ENCODE peak calls at places on chromosomes 5 and 9, in nine cellular contexts. C, I, D, F, W, G, U, P and Z are unnamed samples.

GRCh38 chr9:14989811-14990210 is 79.6 kb upstream of the FREM1 start:
- DNase-seq in W (no peak), G (no peak), I (no peak), D (no peak), F (no peak), U (no peak), P (no peak), C (no peak), Z (no peak)

GRCh38 chr5:88248743-88249540 is 19.7 kb downstream of the TMEM161B start:
- DNase-seq in C (no peak), F (no peak), I (no peak), W (no peak), D (no peak), U (no peak), P (no peak), G (no peak), Z (no peak)

GRCh38 chr5:74201334-74202081 is 439.0 kb downstream of the ENC1 start:
- DNase-seq in F (no peak), I (peak), W (no peak), D (peak), U (peak), P (peak), C (peak), G (peak), Z (no peak)

GRCh38 chr5:78405820-78406750 is 45.7 kb downstream of the SCAMP1 start:
- DNase-seq in G (no peak), I (peak), W (no peak), U (peak), F (no peak), P (no peak), D (peak), C (no peak), Z (no peak)

GRCh38 chr9:86563350-86563749 is 209.1 kb upstream of the TUT7 start:
- DNase-seq in D (no peak), U (peak), F (no peak), I (peak), P (no peak), C (no peak), G (peak), W (no peak), Z (no peak)

GRCh38 chr5:135251099-135251498 is 147.9 kb downstream of the MACROH2A1 start:
- DNase-seq in U (no peak), F (no peak), I (no peak), P (no peak), D (no peak), W (peak), G (no peak), C (peak), Z (no peak)

GRCh38 chr5:41925555-41925946 is 470 bp downstream of the FBXO4 start:
- DNase-seq in G (no peak), C (peak), U (peak), P (peak), I (peak), F (peak), D (peak), W (peak), Z (no peak)

GRCh38 chr5:53253421-53253871 is 143.9 kb upstream of the MOCS2 start:
- DNase-seq in C (no peak), I (peak), W (no peak), F (no peak), U (peak), D (no peak), P (no peak), G (no peak), Z (no peak)

GRCh38 chr5:107501965-107502691 is 168.6 kb downstream of the EFNA5 start:
- DNase-seq in U (peak), P (no peak), C (no peak), W (no peak), G (no peak), D (peak), I (peak), F (no peak), Z (no peak)

GRCh38 chr5:42840279-42840678 is 28.6 kb upstream of the SELENOP start:
- DNase-seq in U (peak), F (peak), W (no peak), P (peak), D (no peak), I (peak), C (peak), G (peak), Z (no peak)

GRCh38 chr9:112789493-112789892 is 38.9 kb downstream of the SNX30 start:
- DNase-seq in U (peak), P (no peak), I (peak), C (no peak), W (no peak), G (no peak), D (no peak), F (no peak), Z (no peak)

GRCh38 chr5:44568519-44568918 is 179.3 kb upstream of the FGF10 start:
- DNase-seq in P (no peak), C (no peak), G (no peak), U (no peak), D (no peak), I (no peak), W (no peak), F (no peak), Z (no peak)

GRCh38 chr5:16467363-16468219 is 2.0 kb upstream of the ZNF622 start:
- DNase-seq in C (peak), I (peak), P (no peak), W (no peak), G (peak), D (peak), U (peak), F (no peak), Z (no peak)

GRCh38 chr9:83444110-83444509 is 94.1 kb downstream of the FRMD3 start:
- DNase-seq in P (peak), I (peak), F (peak), U (peak), W (no peak), C (no peak), D (no peak), G (no peak), Z (no peak)

GRCh38 chr9:36517131-36517530 is 55.6 kb upstream of the MELK start:
- DNase-seq in D (peak), G (no peak), C (no peak), I (no peak), P (no peak), F (no peak), U (peak), W (no peak), Z (no peak)

GRCh38 chr5:160133071-160133917 is 14.0 kb upstream of the PWWP2A start:
- DNase-seq in W (peak), I (peak), C (no peak), F (peak), U (peak), D (peak), G (peak), P (peak), Z (no peak)

GRCh38 chr9:76302947-76303550 is 91.2 kb downstream of the RFK start:
- DNase-seq in C (no peak), I (peak), D (peak), U (peak), F (no peak), W (no peak), P (no peak), G (peak), Z (peak)

GRCh38 chr5:43066231-43066798 is 26.2 kb upstream of the ANXA2R start:
- DNase-seq in D (peak), W (peak), F (peak), I (peak), P (peak), G (peak), U (peak), C (peak), Z (no peak)

GRCh38 chr5:80569086-80569960 is 757 bp downstream of the ANKRD34B start:
- DNase-seq in D (no peak), U (no peak), C (no peak), I (no peak), F (no peak), W (peak), G (no peak), P (no peak), Z (no peak)

GRCh38 chr5:68285857-68286611 is 70.5 kb downstream of the PIK3R1 start:
- DNase-seq in C (no peak), I (peak), D (peak), G (peak), F (no peak), U (peak), W (no peak), P (no peak), Z (no peak)

GRCh38 chr5:143739741-143740140 is 72.2 kb upstream of the HMHB1 start:
- DNase-seq in I (no peak), P (no peak), U (peak), C (no peak), F (no peak), G (no peak), D (no peak), W (no peak), Z (no peak)

GRCh38 chr5:169248520-169248919 is 52.4 kb downstream of the SLIT3 start:
- DNase-seq in G (no peak), C (no peak), I (no peak), P (no peak), U (no peak), D (no peak), F (no peak), W (no peak), Z (no peak)

GRCh38 chr9:134734270-134734669 is 92.7 kb downstream of the COL5A1 start:
- DNase-seq in P (no peak), D (no peak), G (peak), U (peak), C (peak), F (peak), W (no peak), I (peak), Z (no peak)

GRCh38 chr9:83359039-83359438 is 179.2 kb downstream of the FRMD3 start:
- DNase-seq in G (no peak), F (no peak), I (no peak), C (no peak), U (no peak), P (no peak), W (no peak), D (no peak), Z (no peak)

GRCh38 chr5:80082731-80083114 is 47.6 kb downstream of the THBS4 start:
- DNase-seq in F (peak), D (peak), I (peak), P (peak), G (peak), U (peak), W (peak), C (peak), Z (peak)

GRCh38 chr9:130868230-130868629 is 28.4 kb downstream of the QRFP start:
- DNase-seq in W (no peak), I (no peak), U (no peak), C (no peak), P (no peak), G (no peak), F (no peak), D (no peak), Z (no peak)

GRCh38 chr9:117088140-117088539 is 326.7 kb downstream of the ASTN2 start:
- DNase-seq in F (no peak), D (no peak), I (no peak), W (no peak), C (no peak), P (no peak), G (no peak), U (no peak), Z (no peak)

GRCh38 chr5:117999939-118000549 is 988.3 kb downstream of the DTWD2 start:
- DNase-seq in W (no peak), P (no peak), C (no peak), I (no peak), G (no peak), D (no peak), F (no peak), U (no peak), Z (no peak)

GRCh38 chr9:69265891-69266290 is 59.1 kb upstream of the ENTREP1 start:
- DNase-seq in F (no peak), G (no peak), D (no peak), W (no peak), I (peak), P (no peak), U (peak), C (no peak), Z (no peak)

GRCh38 chr5:24222866-24223265 is 421.9 kb downstream of the CDH10 start:
- DNase-seq in C (no peak), W (no peak), D (no peak), I (peak), P (no peak), F (no peak), G (no peak), U (peak), Z (no peak)

GRCh38 chr5:140366770-140367630 is 7.0 kb downstream of the SLC4A9 start:
- DNase-seq in G (no peak), D (no peak), C (no peak), U (no peak), F (no peak), W (no peak), I (no peak), P (no peak), Z (no peak)
- TF ChIP-seq CTCF in G (no peak), D (no peak), C (no peak), U (no peak), F (no peak), W (peak), I (no peak), P (no peak), Z (no peak)

DNA sequence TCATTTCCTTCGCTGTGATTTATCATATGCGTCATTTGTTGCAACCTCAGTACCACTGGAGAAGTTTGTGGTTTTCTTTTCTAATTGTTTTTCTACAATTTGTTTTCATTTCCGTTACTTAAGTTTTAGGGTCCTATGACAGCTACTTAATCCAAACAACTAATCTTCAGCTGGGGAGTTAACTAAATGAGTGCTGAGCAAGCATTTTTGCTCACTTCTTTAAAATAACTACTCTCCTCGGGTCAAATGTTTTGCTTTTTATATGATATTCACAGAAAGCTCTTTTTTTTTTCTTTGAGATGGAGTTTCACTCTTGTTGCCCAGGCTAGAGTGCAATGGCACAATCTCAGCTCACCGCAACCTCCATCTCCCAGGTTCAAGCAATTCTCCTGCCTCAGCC is 14.6 kb upstream of the ICE1 start:
- DNase-seq in D (no peak), U (no peak), C (no peak), I (no peak), P (no peak), F (no peak), W (no peak), G (no peak), Z (no peak)
- TF ChIP-seq CTCF in D (no peak), U (no peak), C (no peak), I (no peak), P (no peak), F (no peak), W (no peak), G (no peak), Z (no peak)

GRCh38 chr9:100351508-100351907 is 1.2 kb downstream of the TEX10 start:
- DNase-seq in U (no peak), G (no peak), W (no peak), D (no peak), F (no peak), C (no peak), P (no peak), I (no peak), Z (no peak)
- TF ChIP-seq CTCF in U (no peak), G (no peak), W (no peak), D (no peak), F (no peak), C (no peak), P (no peak), I (no peak), Z (no peak)

GRCh38 chr9:18056993-18057369 is 417.0 kb upstream of the ADAMTSL1 start:
- DNase-seq in I (no peak), C (no peak), G (no peak), F (no peak), D (no peak), U (no peak), W (no peak), P (no peak), Z (no peak)
- TF ChIP-seq CTCF in I (no peak), C (no peak), G (no peak), F (no peak), D (no peak), U (no peak), W (no peak), P (no peak), Z (no peak)

GRCh38 chr5:157458835-157459234 is 1.2 kb upstream of the NIPAL4 start:
- DNase-seq in F (no peak), P (no peak), U (no peak), G (no peak), C (no peak), D (no peak), W (no peak), I (no peak), Z (no peak)
- TF ChIP-seq CTCF in F (no peak), P (no peak), U (no peak), G (no peak), C (no peak), D (no peak), W (no peak), I (no peak), Z (no peak)